ENCODE peak calls at places on chromosomes 3 and 15, in five cellular contexts. O is left lung, T is endothelial cell of umbilical vein, Z is stomach, W is left ventricle myocardium inferior. K is an unnamed sample. For H3K4me1, the result is how much of the 10 kb centered on the place peaks cover.

GRCh38 chr3:8450618-8451017 is 51.0 kb upstream of the LMCD1 start:
- DNase-seq in O (no peak), T (no peak), Z (no peak), W (no peak), K (no peak)

GRCh38 chr3:95120921-95121320 is 1058.1 kb downstream of the NSUN3 start:
- DNase-seq in O (no peak), T (no peak), Z (no peak), W (no peak), K (no peak)

GRCh38 chr3:134527538-134528186 is 41.8 kb downstream of the CEP63 start:
- DNase-seq in O (peak), T (no peak), Z (no peak), W (no peak), K (no peak)

GRCh38 chr15:87167706-87168105 is 1088.0 kb downstream of the AGBL1 start:
- DNase-seq in O (no peak), T (no peak), Z (no peak), W (no peak), K (no peak)

GRCh38 chr3:191141728-191142127 is 57.3 kb upstream of the OSTN start:
- DNase-seq in O (no peak), T (peak), Z (no peak), W (no peak), K (no peak)

GRCh38 chr3:39849992-39850706 is 40.7 kb downstream of the MYRIP start:
- DNase-seq in O (no peak), T (no peak), Z (no peak), W (no peak), K (peak)

GRCh38 chr3:187669675-187670504 is at the start of gene SST:
- DNase-seq in O (peak), T (peak), Z (peak), W (no peak), K (no peak)

GRCh38 chr15:90749754-90750153 is 32.6 kb downstream of the BLM start:
- DNase-seq in O (no peak), T (no peak), Z (no peak), W (no peak), K (no peak)

GRCh38 chr15:66937588-66937987 is 127.8 kb upstream of the SMAD3 start:
- DNase-seq in O (no peak), T (no peak), Z (no peak), W (no peak), K (no peak)

GRCh38 chr15:32688151-32688639 is 29.6 kb upstream of the GREM1 start:
- DNase-seq in O (no peak), T (no peak), Z (peak), W (no peak), K (peak)

GRCh38 chr3:186823391-186823790 is 17.1 kb upstream of the RFC4 start:
- DNase-seq in O (no peak), T (no peak), Z (no peak), W (no peak), K (no peak)

GRCh38 chr15:44177139-44177538 is 17.9 kb downstream of the FRMD5 start:
- DNase-seq in O (no peak), T (no peak), Z (no peak), W (no peak), K (no peak)

GRCh38 chr3:41101231-41101630 is 98.1 kb upstream of the CTNNB1 start:
- DNase-seq in O (no peak), T (no peak), Z (no peak), W (no peak), K (no peak)

GRCh38 chr3:156150434-156151066 is 30.2 kb downstream of the KCNAB1 start:
- DNase-seq in O (no peak), T (peak), Z (peak), W (no peak), K (no peak)

GRCh38 chr15:67520276-67520975 is 505 bp upstream of the C15orf61 start:
- DNase-seq in O (no peak), T (no peak), Z (no peak), W (no peak), K (no peak)

GRCh38 chr3:16511561-16512434 is 1.7 kb downstream of the RFTN1 start:
- DNase-seq in O (no peak), T (peak), Z (peak), W (peak), K (peak)

GRCh38 chr15:75597667-75598341 is 18.7 kb upstream of the PTPN9 start:
- DNase-seq in O (no peak), T (peak), Z (peak), W (no peak), K (no peak)

GRCh38 chr3:122382888-122383666 is at the start of gene MIX23:
- DNase-seq in O (peak), T (peak), Z (peak), W (peak), K (peak)

GRCh38 chr3:11288021-11288491 is 15.9 kb downstream of the ATG7 start:
- DNase-seq in O (no peak), T (peak), Z (no peak), W (no peak), K (no peak)

GRCh38 chr3:99250272-99250671 is 348.8 kb upstream of the DCBLD2 start:
- DNase-seq in O (no peak), T (no peak), Z (no peak), W (no peak), K (peak)

GRCh38 chr3:167350245-167350862 is 29.7 kb downstream of the ZBBX start:
- DNase-seq in O (no peak), T (peak), Z (no peak), W (no peak), K (no peak)

GRCh38 chr3:100087203-100087602 is 27.1 kb downstream of the FILIP1L start:
- DNase-seq in O (no peak), T (no peak), Z (no peak), W (no peak), K (no peak)

GRCh38 chr3:155330356-155330755 is 36.9 kb upstream of the STRIT1 start:
- DNase-seq in O (no peak), T (no peak), Z (no peak), W (no peak), K (no peak)

GRCh38 chr15:73295630-73296286 is 73.0 kb downstream of the HCN4 start:
- DNase-seq in O (peak), T (no peak), Z (no peak), W (no peak), K (no peak)

GRCh38 chr3:15495461-15496340 is 25.8 kb downstream of the COLQ start:
- DNase-seq in O (no peak), T (no peak), Z (no peak), W (no peak), K (no peak)

GRCh38 chr3:42012378-42012934 is 50.6 kb upstream of the ULK4 start:
- DNase-seq in O (no peak), T (no peak), Z (no peak), W (no peak), K (no peak)

GRCh38 chr15:67076147-67076843 is 10.9 kb downstream of the SMAD3 start:
- DNase-seq in O (no peak), T (peak), Z (peak), W (no peak), K (no peak)

GRCh38 chr15:88375234-88375926 is 91.8 kb downstream of the MRPL46 start:
- DNase-seq in O (no peak), T (no peak), Z (no peak), W (no peak), K (no peak)

GRCh38 chr15:36658321-36658720 is 78.9 kb downstream of the CDIN1 start:
- DNase-seq in O (no peak), T (no peak), Z (no peak), W (no peak), K (no peak)

GRCh38 chr3:47664519-47664918 is 85.9 kb upstream of the CSPG5 start:
- DNase-seq in O (no peak), T (no peak), Z (no peak), W (no peak), K (no peak)

GRCh38 chr3:1693145-1693544 is 405.5 kb upstream of the CNTN4 start:
- DNase-seq in O (no peak), T (no peak), Z (no peak), W (no peak), K (no peak)

GRCh38 chr15:89016549-89017041 is 71.7 kb upstream of the ABHD2 start:
- DNase-seq in O (no peak), T (peak), Z (no peak), W (no peak), K (no peak)

GRCh38 chr3:52490938-52491526 is 4.1 kb upstream of the STAB1 start:
- DNase-seq in O (no peak), T (peak), Z (no peak), W (peak), K (no peak)

GRCh38 chr15:33152502-33153109 is 41.9 kb downstream of the FMN1 start:
- DNase-seq in O (no peak), T (no peak), Z (no peak), W (no peak), K (no peak)

GRCh38 chr3:66598168-66598567 is 97.3 kb upstream of the LRIG1 start:
- DNase-seq in O (no peak), T (no peak), Z (no peak), W (no peak), K (no peak)

GRCh38 chr15:64635486-64635815 is 139.9 kb downstream of the RBPMS2 start:
- DNase-seq in O (no peak), T (peak), Z (peak), W (no peak), K (no peak)

GRCh38 chr15:64637412-64637811 is 138.0 kb downstream of the RBPMS2 start:
- DNase-seq in O (no peak), T (no peak), Z (no peak), W (no peak), K (no peak)

GRCh38 chr15:64636101-64636500 is 139.3 kb downstream of the RBPMS2 start:
- DNase-seq in O (no peak), T (peak), Z (no peak), W (no peak), K (no peak)

GRCh38 chr15:64634576-64635485 is 140.6 kb downstream of the RBPMS2 start:
- DNase-seq in O (no peak), T (peak), Z (no peak), W (no peak), K (no peak)

DNA sequence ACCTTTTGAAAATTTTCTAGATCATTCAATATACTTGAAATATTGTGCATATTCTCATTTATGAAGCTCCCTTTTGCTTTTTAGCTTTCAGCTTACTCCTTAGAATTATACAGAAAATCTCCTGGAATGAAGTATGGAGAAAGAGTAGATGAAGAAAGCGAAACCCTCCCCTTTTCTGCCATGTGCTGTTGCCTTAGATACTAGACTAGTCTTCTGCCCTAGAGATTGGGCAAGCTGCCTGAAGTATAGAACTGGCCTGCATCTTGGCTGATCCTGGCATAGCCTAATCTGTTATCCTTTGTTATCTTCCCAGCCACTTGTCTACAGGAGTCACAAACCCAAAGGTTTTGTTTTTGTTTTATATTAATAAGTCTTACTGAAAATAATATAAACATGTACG is 138.8 kb downstream of the RBPMS2 start:
- DNase-seq in O (no peak), T (no peak), Z (no peak), W (no peak), K (no peak)
- TF ChIP-seq CTCF in O (no peak), T (no peak), Z (no peak), W (no peak), K (no peak)

GRCh38 chr15:40918146-40918798 is 10.9 kb upstream of the DLL4 start:
- DNase-seq in O (no peak), T (peak), Z (no peak), W (no peak), K (no peak)
- H3K4me3 ChIP-seq in O (no peak), T (no peak), Z (no peak), W (peak), K (no peak)

GRCh38 chr15:58475573-58476524 is 44.1 kb downstream of the LIPC start:
- DNase-seq in O (no peak), T (peak), Z (no peak), W (no peak), K (no peak)

GRCh38 chr15:58472821-58473581 is 41.2 kb downstream of the LIPC start:
- DNase-seq in O (no peak), T (peak), Z (no peak), W (no peak), K (no peak)

GRCh38 chr15:58474741-58475323 is 43.0 kb downstream of the LIPC start:
- DNase-seq in O (no peak), T (no peak), Z (no peak), W (no peak), K (no peak)

GRCh38 chr15:58472221-58472620 is 40.4 kb downstream of the LIPC start:
- DNase-seq in O (no peak), T (no peak), Z (no peak), W (no peak), K (no peak)

DNA sequence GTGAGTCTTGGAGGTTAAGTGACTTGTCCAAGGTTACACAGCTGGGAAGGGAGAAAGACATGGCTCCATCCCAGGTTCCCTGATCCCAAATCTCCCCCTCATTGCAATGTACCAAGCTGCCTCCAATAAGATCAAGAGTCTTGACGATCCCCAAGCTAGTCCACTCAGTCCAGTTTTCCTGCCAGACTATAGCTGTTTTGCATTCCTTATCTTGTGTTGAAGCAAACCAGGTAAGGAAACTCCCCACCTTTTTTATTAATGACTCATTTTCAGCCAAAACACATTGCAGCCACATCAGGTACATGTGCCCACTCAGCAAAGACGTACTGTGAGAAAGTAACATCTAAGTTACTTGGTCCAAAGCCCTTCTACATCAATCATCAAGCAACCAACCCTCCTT is 41.9 kb downstream of the LIPC start:
- DNase-seq in O (no peak), T (peak), Z (no peak), W (no peak), K (no peak)
- H3K4me1 ChIP-seq in O (under half), T (under half), Z (half or more), W (under half), K (under half)

DNA sequence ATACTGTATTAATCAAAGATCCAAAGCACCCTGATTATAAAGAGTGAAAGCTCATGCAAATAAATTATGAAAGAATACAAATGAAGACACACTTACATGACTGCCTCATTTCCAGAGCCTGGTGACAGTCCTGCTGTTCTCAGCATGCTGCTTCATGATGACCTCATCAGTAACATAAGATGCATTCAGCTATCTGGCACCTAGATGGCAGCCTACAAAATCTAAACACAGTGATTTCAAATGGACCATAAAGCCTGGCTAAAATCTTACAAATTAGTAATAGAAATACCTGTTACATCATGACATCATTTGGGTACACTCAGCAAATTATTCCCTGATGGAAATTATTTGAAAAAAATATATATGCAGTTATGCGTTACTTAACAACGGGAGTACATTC is 207.0 kb downstream of the EPHA3 start:
- DNase-seq in O (no peak), T (no peak), Z (no peak), W (no peak), K (peak)
- TF ChIP-seq CTCF in O (no peak), T (no peak), Z (no peak), W (no peak), K (no peak)

DNA sequence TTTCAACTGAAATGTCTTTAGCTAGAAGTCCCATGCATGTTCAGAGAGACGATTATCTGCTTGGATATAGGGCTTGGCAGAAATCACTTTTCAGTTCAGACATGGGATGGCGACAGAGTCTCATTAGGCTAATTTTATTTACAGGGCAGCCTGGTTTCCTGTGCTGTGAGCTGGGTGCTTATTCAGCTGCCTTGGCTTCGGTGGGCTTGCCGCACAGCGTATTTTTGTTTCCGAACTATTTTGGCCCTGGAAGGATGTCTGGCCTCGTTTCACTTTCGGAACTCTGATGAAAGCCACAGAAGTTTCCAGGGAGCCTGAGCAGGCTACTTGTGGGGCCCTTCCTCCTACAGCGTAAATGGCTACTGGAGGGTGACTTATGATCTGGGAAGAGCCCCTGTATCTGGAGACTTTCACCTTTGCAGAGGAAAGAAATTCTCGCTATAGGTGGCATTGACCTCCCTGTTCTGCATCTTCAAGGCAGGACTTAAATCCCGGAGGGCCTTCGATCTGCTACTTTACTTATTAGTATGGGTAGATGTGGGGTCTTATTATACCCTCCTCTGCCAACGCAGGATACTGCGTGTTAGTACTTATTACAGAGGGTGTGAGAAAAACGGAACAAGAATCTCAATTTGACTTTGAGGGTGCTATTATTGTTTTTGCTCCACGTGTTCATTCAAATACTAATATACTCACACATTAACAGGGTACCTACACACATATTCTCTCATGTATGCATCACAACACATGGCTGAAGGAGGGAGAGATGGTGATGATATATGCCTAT is 364.0 kb upstream of the RBMS3 start:
- DNase-seq in O (no peak), T (peak), Z (peak), W (peak), K (peak)
- H3K4me3 ChIP-seq in O (peak), T (peak), Z (peak), W (peak), K (no peak)

K was measured in mucosa of descending colon.